ENCODE peak calls at places on chromosomes 7 and 10, in nine cellular contexts. Q, F, C, A, B, J, P, U and Y are unnamed samples. For H3K4me1, the result is how much of the 10 kb centered on the place peaks cover.

GRCh38 chr10:77974396-77975074 is 48.0 kb upstream of the DLG5 start:
- DNase-seq in Q (no peak), F (no peak), C (peak), A (no peak), B (no peak), J (peak), P (no peak), U (peak), Y (no peak)

GRCh38 chr7:127504715-127505114 is 80.7 kb downstream of the GCC1 start:
- DNase-seq in Q (no peak), F (no peak), C (peak), A (no peak), B (no peak), J (no peak), P (no peak), U (no peak), Y (no peak)

GRCh38 chr10:131205556-131205955 is 106.0 kb downstream of the TCERG1L start:
- DNase-seq in Q (no peak), F (no peak), C (no peak), A (peak), B (no peak), J (no peak), P (no peak), U (no peak), Y (no peak)

GRCh38 chr10:36602374-36602773 is 523.0 kb upstream of the ANKRD30A start:
- DNase-seq in Q (no peak), F (no peak), C (no peak), A (no peak), B (no peak), J (no peak), P (no peak), U (peak), Y (no peak)

GRCh38 chr7:39613577-39613976 is 9.8 kb upstream of the RALA start:
- DNase-seq in Q (no peak), F (no peak), C (no peak), A (no peak), B (no peak), J (no peak), P (no peak), U (peak), Y (no peak)

GRCh38 chr7:78315119-78315518 is 516.5 kb downstream of the PHTF2 start:
- DNase-seq in Q (no peak), F (no peak), C (no peak), A (no peak), B (no peak), J (no peak), P (no peak), U (no peak), Y (no peak)

GRCh38 chr7:144885453-144885852 is 49.6 kb upstream of the TPK1 start:
- DNase-seq in Q (no peak), F (no peak), C (no peak), A (no peak), B (no peak), J (no peak), P (no peak), U (no peak), Y (no peak)

GRCh38 chr10:113059001-113059780 is 109.1 kb downstream of the TCF7L2 start:
- DNase-seq in Q (no peak), F (no peak), C (no peak), A (no peak), B (no peak), J (no peak), P (no peak), U (peak), Y (no peak)

GRCh38 chr7:45882465-45882810 is 5.8 kb upstream of the IGFBP1 start:
- DNase-seq in Q (no peak), F (no peak), C (no peak), A (no peak), B (no peak), J (no peak), P (no peak), U (no peak), Y (no peak)

GRCh38 chr10:15897282-15897681 is 37.0 kb upstream of the MINDY3 start:
- DNase-seq in Q (no peak), F (no peak), C (no peak), A (no peak), B (no peak), J (no peak), P (no peak), U (peak), Y (no peak)

GRCh38 chr10:71631007-71631859 is 88.3 kb downstream of the C10orf105 start:
- DNase-seq in Q (no peak), F (no peak), C (no peak), A (no peak), B (no peak), J (no peak), P (no peak), U (no peak), Y (no peak)

GRCh38 chr7:106858618-106859532 is 6.2 kb upstream of the PIK3CG start:
- DNase-seq in Q (no peak), F (no peak), C (no peak), A (peak), B (peak), J (no peak), P (no peak), U (no peak), Y (no peak)

GRCh38 chr10:80416401-80417098 is 8.2 kb downstream of the PRXL2A start:
- DNase-seq in Q (no peak), F (peak), C (no peak), A (no peak), B (peak), J (no peak), P (peak), U (peak), Y (no peak)

GRCh38 chr7:109259151-109259550 is 689.5 kb downstream of the DNAJB9 start:
- DNase-seq in Q (no peak), F (no peak), C (no peak), A (no peak), B (no peak), J (no peak), P (no peak), U (peak), Y (no peak)

GRCh38 chr7:140898794-140899548 is 25.8 kb downstream of the BRAF start:
- DNase-seq in Q (no peak), F (no peak), C (no peak), A (no peak), B (no peak), J (no peak), P (no peak), U (peak), Y (no peak)

GRCh38 chr10:128540806-128541739 is 414.9 kb upstream of the MKI67 start:
- DNase-seq in Q (no peak), F (no peak), C (no peak), A (no peak), B (peak), J (no peak), P (no peak), U (no peak), Y (no peak)

GRCh38 chr10:128534686-128535085 is 408.5 kb upstream of the MKI67 start:
- DNase-seq in Q (no peak), F (no peak), C (no peak), A (no peak), B (no peak), J (no peak), P (no peak), U (no peak), Y (no peak)

GRCh38 chr10:128536259-128536658 is 410.0 kb upstream of the MKI67 start:
- DNase-seq in Q (no peak), F (no peak), C (no peak), A (no peak), B (no peak), J (no peak), P (no peak), U (no peak), Y (no peak)

GRCh38 chr10:128539784-128540759 is 413.8 kb upstream of the MKI67 start:
- DNase-seq in Q (no peak), F (no peak), C (no peak), A (no peak), B (peak), J (no peak), P (no peak), U (no peak), Y (no peak)

GRCh38 chr10:128537888-128538287 is 411.7 kb upstream of the MKI67 start:
- DNase-seq in Q (no peak), F (no peak), C (no peak), A (no peak), B (no peak), J (no peak), P (no peak), U (no peak), Y (no peak)
- H3K4me1 ChIP-seq in Q (under half), F (under half), C (under half), A (under half), B (under half), J (under half), P (under half), U (under half), Y (under half)

GRCh38 chr7:15495170-15495569 is 66.6 kb downstream of the AGMO start:
- DNase-seq in Q (no peak), F (no peak), C (no peak), A (no peak), B (no peak), J (no peak), P (no peak), U (no peak), Y (no peak)
- H3K4me1 ChIP-seq in Q (under half), F (under half), C (under half), A (under half), B (under half), J (under half), P (under half), U (under half), Y (under half)

GRCh38 chr10:44308935-44309334 is 76.0 kb downstream of the CXCL12 start:
- DNase-seq in Q (no peak), F (no peak), C (no peak), A (no peak), B (no peak), J (no peak), P (no peak), U (no peak), Y (no peak)
- H3K4me1 ChIP-seq in Q (under half), F (under half), C (under half), A (under half), B (under half), J (under half), P (under half), U (under half), Y (under half)

DNA sequence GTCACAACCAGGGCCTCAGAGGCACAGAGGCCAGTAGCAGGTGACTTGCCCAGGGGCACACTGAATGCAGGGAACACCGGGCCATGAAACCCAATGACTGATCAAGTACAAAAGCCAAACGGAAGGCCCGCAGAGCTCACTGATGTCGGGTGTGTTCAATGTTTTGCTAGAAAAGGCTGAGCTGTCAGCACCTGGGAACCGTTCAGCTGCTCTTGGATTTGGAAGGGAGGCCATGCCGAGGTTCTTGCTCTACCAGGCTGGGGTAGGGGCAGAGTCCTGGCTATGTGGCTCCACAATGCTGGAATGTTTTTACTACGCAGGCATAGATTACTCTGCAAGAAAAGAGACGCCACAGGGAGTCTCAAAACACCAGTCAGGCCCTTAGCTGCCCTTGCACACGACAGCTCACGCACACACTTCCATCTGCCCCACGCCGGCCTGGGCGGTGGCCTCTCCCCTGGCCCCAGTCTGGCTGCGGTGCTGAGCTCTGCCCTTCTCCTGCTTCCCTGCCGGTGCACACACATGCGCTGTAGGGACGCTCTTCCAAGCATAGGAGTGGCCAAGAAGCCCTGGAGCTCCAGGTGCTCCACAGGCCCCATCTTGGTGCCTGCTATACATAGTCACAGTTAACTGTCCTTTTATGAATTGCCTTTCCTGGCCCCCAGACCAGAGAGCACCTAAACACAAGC is 79.9 kb downstream of the ZRANB1 start:
- DNase-seq in Q (no peak), F (no peak), C (no peak), A (no peak), B (no peak), J (no peak), P (no peak), U (no peak), Y (no peak)
- H3K4me1 ChIP-seq in Q (under half), F (under half), C (under half), A (under half), B (under half), J (under half), P (half or more), U (under half), Y (half or more)

GRCh38 chr10:60236869-60237524 is 152.7 kb downstream of the ANK3 start:
- DNase-seq in Q (no peak), F (peak), C (peak), A (peak), B (peak), J (no peak), P (no peak), U (peak), Y (no peak)

GRCh38 chr10:60234531-60234930 is 155.1 kb downstream of the ANK3 start:
- DNase-seq in Q (no peak), F (no peak), C (no peak), A (no peak), B (no peak), J (no peak), P (no peak), U (no peak), Y (no peak)

GRCh38 chr10:60238408-60239100 is 151.1 kb downstream of the ANK3 start:
- DNase-seq in Q (no peak), F (no peak), C (peak), A (no peak), B (peak), J (no peak), P (no peak), U (peak), Y (no peak)

GRCh38 chr10:60237977-60238376 is 151.7 kb downstream of the ANK3 start:
- DNase-seq in Q (no peak), F (no peak), C (peak), A (no peak), B (no peak), J (no peak), P (no peak), U (peak), Y (no peak)

GRCh38 chr10:60235001-60235400 is 154.7 kb downstream of the ANK3 start:
- DNase-seq in Q (no peak), F (no peak), C (no peak), A (no peak), B (peak), J (no peak), P (no peak), U (peak), Y (no peak)
- H3K4me1 ChIP-seq in Q (under half), F (under half), C (half or more), A (under half), B (under half), J (under half), P (under half), U (under half), Y (under half)

GRCh38 chr10:69335063-69335587 is 56.8 kb downstream of the HK1 start:
- DNase-seq in Q (no peak), F (no peak), C (no peak), A (peak), B (peak), J (no peak), P (no peak), U (no peak), Y (no peak)
- H3K4me1 ChIP-seq in Q (under half), F (under half), C (under half), A (half or more), B (under half), J (half or more), P (half or more), U (under half), Y (half or more)

DNA sequence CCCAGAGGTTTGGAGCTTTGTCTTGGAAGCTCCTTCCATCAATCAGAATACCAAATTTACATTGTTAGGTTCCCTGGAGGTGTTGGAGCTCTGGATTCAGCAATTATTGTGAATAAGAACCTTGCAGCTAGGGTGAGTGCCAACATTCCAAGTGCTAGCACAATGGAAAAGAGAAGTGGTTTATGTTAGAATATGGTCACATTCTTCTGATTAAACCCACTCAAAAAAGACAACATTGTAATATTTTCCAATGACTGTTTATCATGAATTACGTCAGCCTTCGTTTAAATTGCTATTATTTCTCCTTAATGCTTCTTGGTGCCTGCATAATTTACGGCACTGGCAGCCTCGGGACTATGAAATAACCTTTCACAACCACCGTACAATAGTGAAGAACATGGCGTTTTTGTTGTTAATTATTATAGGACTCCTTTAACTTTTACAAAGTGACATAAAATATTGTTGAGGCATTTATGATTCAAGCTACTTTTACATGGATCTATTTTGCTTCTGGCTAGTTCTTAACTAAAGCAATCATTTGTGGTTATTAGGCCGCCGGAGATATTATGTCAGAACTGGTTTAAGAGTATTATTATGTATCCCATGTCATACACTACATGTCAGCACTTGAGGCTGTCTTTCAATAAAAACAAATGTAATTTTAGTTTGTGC is 117.7 kb downstream of the ARID5B start:
- DNase-seq in Q (no peak), F (no peak), C (no peak), A (no peak), B (no peak), J (no peak), P (no peak), U (peak), Y (no peak)
- H3K4me1 ChIP-seq in Q (under half), F (under half), C (half or more), A (half or more), B (under half), J (under half), P (half or more), U (under half), Y (half or more)

GRCh38 chr7:66654275-66655112 is 25.8 kb downstream of the KCTD7 start:
- DNase-seq in Q (peak), F (peak), C (peak), A (peak), B (peak), J (peak), P (peak), U (peak), Y (peak)

GRCh38 chr7:66662646-66663264 is 34.1 kb downstream of the KCTD7 start:
- DNase-seq in Q (no peak), F (no peak), C (no peak), A (no peak), B (no peak), J (no peak), P (no peak), U (no peak), Y (no peak)

GRCh38 chr7:66657798-66658197 is 29.1 kb downstream of the KCTD7 start:
- DNase-seq in Q (no peak), F (no peak), C (no peak), A (no peak), B (no peak), J (no peak), P (no peak), U (no peak), Y (no peak)
- H3K4me1 ChIP-seq in Q (under half), F (under half), C (under half), A (under half), B (under half), J (under half), P (under half), U (under half), Y (under half)